ENCODE peak calls at places on chromosomes 1 and 21, in seven cellular contexts. Q is psoas muscle, L is A549, Z is esophagus squamous epithelium, N is lower lobe of right lung, R is GM23338, S is adrenal gland. E is an unnamed sample.

GRCh38 chr1:211731456-211732275 is 56.2 kb upstream of the NEK2 start:
- DNase-seq in Q (no peak), N (no peak), Z (no peak), L (no peak), S (no peak), R (no peak), E (no peak)

GRCh38 chr1:226403522-226404034 is 4.3 kb downstream of the PARP1 start:
- DNase-seq in S (no peak), Z (no peak), N (no peak), Q (no peak), L (peak; percentile 71), R (peak; percentile 43), E (no peak)

GRCh38 chr1:155051342-155051776 is 243 bp downstream of the ADAM15 start:
- DNase-seq in Z (no peak), S (no peak), L (no peak), N (no peak), Q (no peak), R (no peak), E (no peak)

GRCh38 chr1:38672692-38673091 is 186.9 kb downstream of the RRAGC start:
- DNase-seq in Z (no peak), L (no peak), N (no peak), Q (no peak), R (no peak), S (peak; percentile 46), E (no peak)

GRCh38 chr1:206839857-206840256 is 25.6 kb upstream of the IL20 start:
- DNase-seq in S (no peak), Q (no peak), N (no peak), Z (no peak), R (no peak), L (no peak), E (no peak)

GRCh38 chr1:27592600-27593340 is 11.2 kb downstream of the AHDC1 start:
- DNase-seq in S (peak; percentile 47), Z (no peak), Q (no peak), R (peak; percentile 83), L (no peak), N (no peak), E (no peak)

GRCh38 chr1:150168960-150169565 is 19.3 kb downstream of the PLEKHO1 start:
- DNase-seq in Z (no peak), Q (peak; percentile 79), L (peak; percentile 92), N (peak; percentile 80), S (peak; percentile 79), R (peak; percentile 77), E (peak; percentile 72)

GRCh38 chr1:68293609-68294353 is 61.5 kb upstream of the WLS start:
- DNase-seq in S (no peak), Q (no peak), N (no peak), R (peak; percentile 93), Z (no peak), L (no peak), E (no peak)

GRCh38 chr1:178613271-178613945 is 100.5 kb downstream of the TEX35 start:
- DNase-seq in L (no peak), Z (no peak), N (no peak), S (no peak), R (no peak), Q (no peak), E (no peak)

GRCh38 chr1:44276006-44276405 is 62.7 kb downstream of the DMAP1 start:
- DNase-seq in L (no peak), Z (no peak), R (peak; percentile 33), Q (no peak), N (no peak), S (no peak), E (no peak)

GRCh38 chr1:234721476-234722266 is 111.7 kb upstream of the IRF2BP2 start:
- DNase-seq in N (no peak), S (peak; percentile 88), R (no peak), Z (no peak), Q (no peak), L (no peak), E (no peak)

GRCh38 chr21:33265664-33266049 is 510 bp upstream of the IL10RB start:
- DNase-seq in L (no peak), Z (peak; percentile 30), Q (peak; percentile 65), R (peak; percentile 65), N (peak; percentile 86), S (peak; percentile 77), E (no peak)

GRCh38 chr1:29172415-29172814 is 9.3 kb downstream of the SRSF4 start:
- DNase-seq in L (no peak), S (no peak), Z (no peak), R (no peak), N (no peak), Q (no peak), E (no peak)

GRCh38 chr1:59738591-59739015 is 76.1 kb upstream of the HOOK1 start:
- DNase-seq in Z (no peak), L (no peak), Q (no peak), N (no peak), S (peak; percentile 34), R (no peak), E (no peak)

GRCh38 chr1:17567582-17567981 is 28.1 kb downstream of the ARHGEF10L start:
- DNase-seq in R (no peak), Q (no peak), N (no peak), S (peak; percentile 57), Z (no peak), L (no peak), E (no peak)

GRCh38 chr1:50975436-50975835 is 5.4 kb downstream of the CDKN2C start:
- DNase-seq in S (no peak), L (no peak), N (no peak), Q (no peak), Z (no peak), R (no peak), E (no peak)

GRCh38 chr1:67171978-67172377 is 5.7 kb downstream of the IL23R start:
- DNase-seq in L (no peak), R (no peak), N (no peak), Z (no peak), S (no peak), Q (no peak), E (no peak)

GRCh38 chr1:172670791-172671190 is 11.9 kb downstream of the FASLG start:
- DNase-seq in N (no peak), L (no peak), R (no peak), Q (no peak), Z (no peak), S (no peak), E (no peak)

GRCh38 chr1:180920702-180921101 is 8.0 kb downstream of the KIAA1614 start:
- DNase-seq in N (no peak), L (no peak), Q (no peak), S (no peak), Z (no peak), R (peak; percentile 46), E (no peak)

GRCh38 chr1:224253721-224254120 is 70.7 kb downstream of the DEGS1 start:
- DNase-seq in N (no peak), L (no peak), S (no peak), R (no peak), Z (no peak), Q (no peak), E (no peak)

GRCh38 chr1:36400825-36401601 is 3.3 kb upstream of the LSM10 start:
- DNase-seq in R (peak; percentile 87), S (peak; percentile 71), L (no peak), N (peak; percentile 92), Q (peak; percentile 85), Z (peak; percentile 49), E (peak; percentile 92)

GRCh38 chr1:160084771-160085321 is 3.5 kb downstream of the KCNJ9 start:
- DNase-seq in N (no peak), L (no peak), R (no peak), Q (no peak), Z (no peak), S (no peak), E (no peak)
- H3K4me3 ChIP-seq in N (no peak overlapping the region), L (no peak overlapping the region), R (no peak overlapping the region), Q (no peak overlapping the region), Z (no peak overlapping the region), S (no peak overlapping the region), E (no peak overlapping the region)

DNA sequence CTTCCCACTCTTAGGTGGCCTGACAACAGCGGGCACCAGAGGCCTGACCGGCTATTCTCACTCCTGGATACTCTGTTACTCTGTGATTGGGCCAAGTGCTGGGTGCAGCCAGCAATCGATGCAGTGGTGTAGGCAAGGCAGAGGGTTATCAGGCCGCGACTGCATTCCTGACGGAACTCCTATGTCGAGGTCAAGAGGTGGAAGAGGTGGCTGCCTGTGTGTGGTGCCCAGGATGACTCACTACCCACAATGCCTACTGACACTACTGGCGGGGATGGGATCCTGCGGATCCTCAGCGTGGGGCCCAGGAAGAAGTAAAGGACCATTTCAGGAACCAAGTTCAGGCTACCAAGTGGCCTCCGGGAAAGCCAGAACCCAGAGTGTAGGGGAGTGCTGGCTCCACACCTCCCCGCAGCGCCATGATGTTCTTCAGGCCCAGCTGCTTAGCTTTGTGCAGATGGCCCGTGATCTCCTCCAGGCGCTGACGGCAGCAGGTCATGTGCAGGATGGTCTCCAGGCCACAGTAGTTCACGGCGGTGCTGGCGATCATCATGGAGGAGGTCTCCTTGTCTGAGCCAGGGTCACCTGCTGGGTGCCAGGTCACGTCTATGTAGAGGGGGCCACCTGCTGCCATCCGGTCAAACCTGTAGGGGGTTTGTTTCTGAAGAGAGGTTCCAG is 4.9 kb downstream of the MTHFR start:
- DNase-seq in S (peak; percentile 81), R (no peak), N (no peak), Z (no peak), L (no peak), Q (no peak), E (no peak)
- H3K4me1 ChIP-seq in S (peaks cover 68% of the 10 kb centered on the region), R (peaks cover 20% of the 10 kb centered on the region), N (peaks cover 68% of the 10 kb centered on the region), Z (peaks cover 38% of the 10 kb centered on the region), L (peaks cover 19% of the 10 kb centered on the region), Q (peaks cover 33% of the 10 kb centered on the region), E (peaks cover 14% of the 10 kb centered on the region)

DNA sequence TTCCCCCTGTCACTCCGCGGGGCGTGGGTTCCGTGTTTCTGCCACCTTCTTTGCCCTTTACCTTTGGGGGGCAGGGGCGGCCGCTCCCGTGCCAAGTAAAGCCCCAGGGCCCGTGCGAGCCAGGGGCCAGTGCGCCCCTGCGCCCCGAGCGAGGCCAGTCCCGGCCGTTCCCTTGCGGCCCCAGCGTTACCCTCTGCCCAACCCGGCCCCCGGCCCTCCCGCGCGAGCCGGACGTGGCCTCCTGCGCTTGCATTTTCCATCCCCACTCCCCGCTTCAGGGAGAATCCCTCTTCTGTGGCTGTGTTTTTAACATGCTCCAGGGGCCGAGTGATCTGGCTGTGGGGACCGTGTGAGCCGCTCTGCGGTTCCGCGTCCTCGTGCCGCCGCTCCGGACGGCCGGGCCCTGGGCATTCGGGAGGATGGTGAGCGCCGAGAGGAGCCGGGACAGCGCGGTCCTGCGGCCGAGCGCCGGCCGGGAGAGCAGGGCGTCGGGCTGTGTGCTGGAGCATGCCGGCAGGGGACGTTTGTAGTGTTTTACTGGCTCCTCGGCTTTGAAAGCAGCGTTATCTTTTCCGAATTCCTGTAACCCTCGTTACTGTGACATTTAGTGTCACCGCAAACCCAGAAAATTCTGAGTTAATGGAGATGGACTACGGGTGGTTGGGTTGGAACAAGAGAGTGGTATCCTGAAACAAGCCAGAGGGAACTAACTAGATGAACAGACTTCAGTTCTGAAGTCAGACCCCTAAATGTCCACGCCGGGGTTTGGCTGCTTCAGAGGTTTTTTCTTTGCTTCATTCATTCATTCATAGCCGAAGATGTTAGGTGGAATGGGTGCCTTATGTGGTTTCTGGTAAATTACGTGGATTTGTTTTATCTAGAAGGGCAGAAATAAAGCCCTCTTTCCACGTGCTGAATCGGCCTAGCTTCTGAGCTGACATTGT is 1.1 kb downstream of the GALNT2 start:
- DNase-seq in N (peak; percentile 62), S (peak; percentile 44), L (peak; percentile 43), Q (peak; percentile 72), R (peak; percentile 64), Z (no peak), E (peak; percentile 69)
- TF ChIP-seq CTCF in N (no peak), S (no peak), L (no peak), Q (no peak), R (no peak), Z (no peak), E (no peak)

DNA sequence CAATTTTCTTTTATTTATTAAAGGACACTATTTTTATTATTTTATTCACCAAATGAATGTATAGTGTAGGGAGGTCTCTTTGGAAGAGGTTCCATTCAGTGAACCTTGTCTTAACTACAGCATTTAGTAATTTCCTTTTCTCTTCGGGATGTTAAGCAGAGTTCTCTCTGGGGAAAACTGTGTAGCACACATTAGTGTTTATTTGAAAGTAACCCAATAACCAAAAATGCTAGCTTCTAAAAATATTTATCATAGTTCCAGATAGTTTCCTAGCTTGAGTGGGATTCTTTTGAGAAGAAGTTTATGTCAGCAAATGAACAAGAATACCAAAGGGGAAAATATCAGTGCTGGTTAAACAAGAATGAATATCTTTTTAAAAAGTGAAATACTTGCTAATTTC is 82.5 kb downstream of the CLIC4 start:
- DNase-seq in L (no peak), Z (no peak), N (no peak), R (no peak), S (no peak), Q (no peak), E (no peak)
- H3K4me3 ChIP-seq in L (no peak overlapping the region), Z (no peak overlapping the region), N (no peak overlapping the region), R (no peak overlapping the region), S (no peak overlapping the region), Q (no peak overlapping the region), E (no peak overlapping the region)